ENCODE peak calls at places on chromosomes 5 and 9, in five cellular contexts. M, P, R, H and K are unnamed samples.

GRCh38 chr5:50962934-50963646 is 296.7 kb downstream of the PARP8 start:
- DNase-seq in H (peak), P (peak), M (peak), R (peak), K (peak)

GRCh38 chr5:94640176-94640575 is 21.7 kb downstream of the SLF1 start:
- DNase-seq in M (no peak), P (no peak), R (no peak), H (no peak), K (no peak)

GRCh38 chr5:95641803-95642220 is 4.8 kb upstream of the RFESD start:
- DNase-seq in M (no peak), H (no peak), R (no peak), P (peak), K (no peak)

GRCh38 chr5:160312139-160312959 is at the start of gene CCNJL:
- DNase-seq in R (peak), P (peak), M (peak), H (peak), K (no peak)

GRCh38 chr5:43997647-43998251 is 391.5 kb downstream of the FGF10 start:
- DNase-seq in H (no peak), M (no peak), R (no peak), P (peak), K (no peak)

GRCh38 chr5:135041145-135041587 is 7.1 kb upstream of the PITX1 start:
- DNase-seq in M (no peak), R (no peak), H (no peak), P (no peak), K (no peak)

GRCh38 chr5:138663009-138663408 is 87.8 kb upstream of the HSPA9 start:
- DNase-seq in R (no peak), P (no peak), H (no peak), M (no peak), K (no peak)

GRCh38 chr5:107376546-107377276 is 294.0 kb downstream of the EFNA5 start:
- DNase-seq in H (no peak), R (no peak), P (no peak), M (no peak), K (no peak)

GRCh38 chr5:142722146-142722545 is 36.3 kb upstream of the FGF1 start:
- DNase-seq in P (no peak), R (no peak), H (no peak), M (no peak), K (no peak)

GRCh38 chr9:116656977-116657376 is 30.1 kb upstream of the TRIM32 start:
- DNase-seq in H (no peak), M (no peak), R (no peak), P (no peak), K (no peak)

GRCh38 chr9:91301161-91301560 is 60.6 kb downstream of the AUH start:
- DNase-seq in P (no peak), H (no peak), M (no peak), R (no peak), K (no peak)

GRCh38 chr5:168647083-168647482 is 67.9 kb upstream of the PANK3 start:
- DNase-seq in M (no peak), H (no peak), R (no peak), P (no peak), K (no peak)

GRCh38 chr9:124017929-124018730 is 6.6 kb downstream of the LHX2 start:
- DNase-seq in P (no peak), H (no peak), M (no peak), R (no peak), K (no peak)

GRCh38 chr5:76283670-76284069 is 119.4 kb upstream of the IQGAP2 start:
- DNase-seq in P (no peak), M (no peak), H (no peak), R (no peak), K (no peak)

GRCh38 chr9:125850231-125850630 is 103.1 kb downstream of the PBX3 start:
- DNase-seq in P (no peak), M (no peak), H (no peak), R (no peak), K (no peak)

GRCh38 chr9:35561468-35562261 is 43.4 kb upstream of the TESK1 start:
- DNase-seq in M (no peak), P (no peak), R (no peak), H (no peak), K (no peak)

GRCh38 chr9:124873664-124874063 is 11.7 kb downstream of the ARPC5L start:
- DNase-seq in P (no peak), R (no peak), M (no peak), H (no peak), K (no peak)

GRCh38 chr5:21094619-21095018 is 1106.6 kb upstream of the CDH18 start:
- DNase-seq in P (no peak), M (no peak), R (no peak), H (no peak), K (no peak)

GRCh38 chr5:98721231-98721928 is 52.1 kb upstream of the RGMB start:
- DNase-seq in R (no peak), H (no peak), P (no peak), M (no peak), K (no peak)

GRCh38 chr9:127450170-127450830 is 906 bp downstream of the RPL12 start:
- DNase-seq in M (no peak), R (no peak), P (no peak), H (no peak), K (no peak)

GRCh38 chr9:137057545-137057944 is 3.7 kb upstream of the ENTPD2 start:
- DNase-seq in M (peak), R (no peak), H (no peak), P (no peak), K (no peak)

GRCh38 chr5:175731172-175731571 is 73.3 kb downstream of the HRH2 start:
- DNase-seq in R (no peak), M (no peak), H (no peak), P (no peak), K (no peak)

GRCh38 chr5:136766456-136766855 is 401.1 kb upstream of the TRPC7 start:
- DNase-seq in R (no peak), M (no peak), P (no peak), H (no peak), K (no peak)

GRCh38 chr9:113738506-113738897 is 137.6 kb upstream of the ZNF618 start:
- DNase-seq in P (no peak), R (no peak), M (no peak), H (no peak), K (no peak)

GRCh38 chr5:60823574-60823973 is 20.5 kb downstream of the ELOVL7 start:
- DNase-seq in H (no peak), R (no peak), P (no peak), M (no peak), K (no peak)

GRCh38 chr5:57416246-57416996 is 66.2 kb downstream of the ACTBL2 start:
- DNase-seq in H (no peak), M (no peak), R (no peak), P (no peak), K (no peak)

GRCh38 chr5:128674837-128675446 is 136.9 kb upstream of the FBN2 start:
- DNase-seq in P (peak), R (peak), H (no peak), M (peak), K (no peak)

GRCh38 chr9:127897194-127897692 is 2.2 kb downstream of the ST6GALNAC6 start:
- DNase-seq in H (peak), R (peak), M (peak), P (peak), K (no peak)

GRCh38 chr5:132500931-132501628 is 10.5 kb upstream of the IRF1 start:
- DNase-seq in P (peak), R (peak), M (peak), H (peak), K (peak)

GRCh38 chr9:133788045-133788818 is 50.1 kb upstream of the SARDH start:
- DNase-seq in R (no peak), P (no peak), H (no peak), M (no peak), K (no peak)

GRCh38 chr5:171492781-171493180 is 73.3 kb downstream of the FGF18 start:
- DNase-seq in H (no peak), M (no peak), R (no peak), P (no peak), K (no peak)

GRCh38 chr9:133238272-133238850 is 29.3 kb upstream of the OBP2B start:
- DNase-seq in R (peak), M (peak), P (peak), H (peak), K (no peak)

GRCh38 chr5:180090769-180091546 is 19.4 kb upstream of the RNF130 start:
- DNase-seq in R (peak), P (peak), H (no peak), M (no peak), K (no peak)

GRCh38 chr5:141848771-141849370 is 29.3 kb downstream of the PCDH1 start:
- DNase-seq in P (no peak), H (no peak), M (peak), R (peak), K (no peak)

GRCh38 chr5:147188200-147189108 is 46.4 kb upstream of the STK32A start:
- DNase-seq in R (peak), P (no peak), M (no peak), H (no peak), K (peak)

GRCh38 chr5:58505971-58506640 is 14.9 kb downstream of the GAPT start:
- DNase-seq in H (peak), R (no peak), M (no peak), P (no peak), K (no peak)

GRCh38 chr9:100731038-100731556 is 153.2 kb downstream of the CAVIN4 start:
- DNase-seq in M (no peak), P (no peak), R (no peak), H (no peak), K (no peak)

GRCh38 chr5:73757421-73757820 is 131.4 kb downstream of the ARHGEF28 start:
- DNase-seq in M (no peak), R (no peak), H (no peak), P (no peak), K (no peak)

GRCh38 chr9:74775401-74775800 is 112.3 kb downstream of the TRPM6 start:
- DNase-seq in M (no peak), H (no peak), R (no peak), P (no peak), K (no peak)
- TF ChIP-seq CTCF in M (no peak), H (no peak), R (no peak), P (no peak), K (no peak)

DNA sequence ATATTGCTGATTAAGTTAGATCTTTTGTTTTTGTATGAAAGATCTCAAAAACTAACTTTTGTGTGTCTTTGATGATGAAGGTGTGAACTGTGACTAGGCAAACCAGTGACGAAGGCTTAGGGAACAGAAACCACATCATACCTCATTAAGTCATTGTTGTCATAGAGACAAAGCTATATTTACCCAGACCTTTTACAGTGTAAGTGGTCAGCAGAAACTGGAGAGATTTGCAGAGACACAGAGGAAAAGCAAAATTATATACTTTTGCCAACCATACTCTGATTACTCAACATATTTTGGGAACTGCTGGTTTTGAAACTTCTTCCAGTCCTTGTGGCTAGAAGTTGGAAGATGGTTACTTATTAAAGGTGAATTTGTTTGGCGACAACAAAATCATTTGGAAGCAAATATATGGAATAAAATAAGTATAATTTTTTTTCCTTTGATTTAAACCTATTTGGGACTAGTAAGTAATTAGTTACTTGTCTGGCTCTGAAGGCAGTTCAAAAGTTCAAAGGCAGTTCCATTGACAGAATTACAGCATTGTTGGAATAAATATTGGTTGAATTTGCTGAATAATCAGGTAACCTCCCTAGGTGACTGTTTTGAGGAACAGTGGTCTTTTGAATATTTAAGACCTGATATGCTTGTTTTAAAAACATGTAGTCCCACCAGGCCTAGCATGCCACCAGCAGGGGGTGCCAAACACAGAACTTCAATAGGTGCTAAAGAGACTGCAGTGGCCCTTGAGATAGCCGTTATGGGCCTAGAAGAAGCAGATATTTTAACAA is 103.8 kb downstream of the RPS23 start:
- DNase-seq in P (no peak), R (peak), H (peak), M (peak), K (peak)
- H3K4me3 ChIP-seq in P (no peak), R (no peak), H (peak), M (no peak), K (no peak)

DNA sequence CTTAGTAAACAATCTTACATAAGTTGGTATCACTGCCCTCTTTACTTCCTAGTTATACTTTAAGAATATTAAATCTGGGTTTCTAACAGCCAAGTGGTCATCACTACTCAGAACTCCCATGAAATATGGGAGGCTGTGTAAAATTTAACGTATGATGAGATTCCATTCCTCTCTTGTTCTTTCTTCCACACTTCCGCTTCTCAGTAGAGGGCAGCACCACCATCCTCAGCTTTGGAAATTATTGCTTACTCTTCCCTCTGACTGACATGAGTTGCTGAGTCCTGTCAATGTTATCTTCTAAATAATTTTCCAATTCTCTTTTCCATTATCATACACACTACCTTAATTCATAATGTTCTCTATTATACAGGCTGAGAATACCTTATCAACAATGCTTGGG is 194.0 kb downstream of the RFX3 start:
- DNase-seq in H (no peak), R (no peak), P (no peak), M (no peak), K (no peak)
- TF ChIP-seq CTCF in H (peak), R (no peak), P (peak), M (no peak), K (no peak)

DNA sequence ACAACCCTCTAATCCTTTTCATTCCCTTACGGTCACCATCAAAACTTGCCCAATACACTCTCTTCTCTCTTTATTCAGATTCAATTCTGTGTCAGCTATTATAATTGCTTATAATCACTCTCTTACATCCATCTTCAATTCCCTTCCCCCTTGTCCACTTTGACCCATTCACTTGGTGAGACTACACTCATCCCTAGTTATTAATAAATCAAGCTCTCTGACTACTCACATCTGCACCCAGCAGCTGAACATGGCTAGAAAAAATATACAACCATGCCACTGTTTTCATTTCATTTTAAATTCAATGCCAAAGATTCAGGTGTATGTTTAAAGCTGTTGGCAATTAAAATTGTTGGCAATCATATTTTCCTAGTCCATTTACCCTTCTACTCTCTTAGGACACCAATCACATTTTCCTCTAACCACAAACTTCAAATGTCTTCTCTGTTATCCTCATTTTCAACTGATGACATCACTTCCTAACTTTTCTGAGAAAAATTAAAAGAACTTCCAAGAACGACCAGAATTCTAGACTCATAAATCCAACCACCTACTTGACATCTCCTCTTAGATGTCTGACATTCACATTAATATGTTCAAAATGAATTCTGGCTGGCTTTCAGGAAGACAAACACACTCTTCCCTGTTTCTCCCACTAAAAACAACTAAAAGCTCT is 5.5 kb downstream of the C5orf15 start:
- DNase-seq in M (no peak), R (no peak), P (no peak), H (no peak), K (no peak)
- H3K4me3 ChIP-seq in M (no peak), R (no peak), P (no peak), H (no peak), K (no peak)